ENCODE peak calls at places on chromosomes 5 and 9, in nine cellular contexts. Q is MCF 10A, B is MM.1S, Y is endothelial cell, P is fibroblast of pulmonary artery, M is dorsolateral prefrontal cortex, W is GM12865, L is uterus, T is fibroblast of lung. K is an unnamed sample.

GRCh38 chr5:130720355-130720754 is 444.7 kb downstream of the HINT1 start:
- DNase-seq in Q (peak; percentile 88), B (no peak), Y (no peak), P (peak; percentile 80), M (no peak), W (no peak), L (no peak), T (peak; percentile 36), K (no peak)

GRCh38 chr9:128091144-128091543 is 23.1 kb downstream of the SLC25A25 start:
- DNase-seq in Q (no peak), B (no peak), Y (no peak), P (peak; percentile 92), M (peak; percentile 97), W (no peak), L (peak; percentile 75), T (peak; percentile 92), K (peak; percentile 63)

GRCh38 chr9:3528466-3528865 is 2.7 kb upstream of the RFX3 start:
- DNase-seq in Q (no peak), B (no peak), Y (no peak), P (no peak), M (no peak), W (peak; percentile 91), L (no peak), T (no peak), K (no peak)

GRCh38 chr5:143812085-143812705 is at the start of gene HMHB1:
- DNase-seq in Q (no peak), B (peak; percentile 28), Y (no peak), P (no peak), M (no peak), W (peak; percentile 71), L (no peak), T (no peak), K (no peak)

GRCh38 chr9:110033869-110034268 is 174.1 kb downstream of the C9orf152 start:
- DNase-seq in Q (no peak), B (no peak), Y (no peak), P (peak; percentile 42), M (no peak), W (no peak), L (no peak), T (no peak), K (no peak)

GRCh38 chr9:73532985-73533384 is 381.3 kb downstream of the ANXA1 start:
- DNase-seq in Q (no peak), B (no peak), Y (no peak), P (no peak), M (no peak), W (no peak), L (no peak), T (no peak), K (no peak)

GRCh38 chr5:39599721-39600431 is 175.1 kb upstream of the DAB2 start:
- DNase-seq in Q (peak; percentile 67), B (peak; percentile 44), Y (no peak), P (peak; percentile 76), M (no peak), W (no peak), L (no peak), T (peak; percentile 90), K (no peak)

GRCh38 chr9:129513856-129514496 is 106.9 kb downstream of the C9orf50 start:
- DNase-seq in Q (no peak), B (no peak), Y (no peak), P (no peak), M (no peak), W (no peak), L (no peak), T (no peak), K (no peak)

GRCh38 chr9:124342946-124343485 is 72.2 kb downstream of the PSMB7 start:
- DNase-seq in Q (peak; percentile 90), B (no peak), Y (no peak), P (peak; percentile 79), M (peak; percentile 82), W (no peak), L (peak; percentile 76), T (peak; percentile 93), K (peak; percentile 72)

GRCh38 chr9:88816141-88816540 is 175.1 kb upstream of the S1PR3 start:
- DNase-seq in Q (no peak), B (no peak), Y (no peak), P (peak; percentile 50), M (no peak), W (no peak), L (no peak), T (no peak), K (no peak)

GRCh38 chr9:88812938-88813670 is 178.2 kb upstream of the S1PR3 start:
- DNase-seq in Q (no peak), B (no peak), Y (no peak), P (no peak), M (no peak), W (no peak), L (no peak), T (no peak), K (no peak)

GRCh38 chr9:88816591-88816990 is 174.7 kb upstream of the S1PR3 start:
- DNase-seq in Q (no peak), B (no peak), Y (no peak), P (no peak), M (no peak), W (no peak), L (no peak), T (no peak), K (no peak)

GRCh38 chr9:88813810-88814209 is 177.5 kb upstream of the S1PR3 start:
- DNase-seq in Q (no peak), B (no peak), Y (no peak), P (no peak), M (peak; percentile 46), W (no peak), L (no peak), T (peak; percentile 38), K (no peak)

DNA sequence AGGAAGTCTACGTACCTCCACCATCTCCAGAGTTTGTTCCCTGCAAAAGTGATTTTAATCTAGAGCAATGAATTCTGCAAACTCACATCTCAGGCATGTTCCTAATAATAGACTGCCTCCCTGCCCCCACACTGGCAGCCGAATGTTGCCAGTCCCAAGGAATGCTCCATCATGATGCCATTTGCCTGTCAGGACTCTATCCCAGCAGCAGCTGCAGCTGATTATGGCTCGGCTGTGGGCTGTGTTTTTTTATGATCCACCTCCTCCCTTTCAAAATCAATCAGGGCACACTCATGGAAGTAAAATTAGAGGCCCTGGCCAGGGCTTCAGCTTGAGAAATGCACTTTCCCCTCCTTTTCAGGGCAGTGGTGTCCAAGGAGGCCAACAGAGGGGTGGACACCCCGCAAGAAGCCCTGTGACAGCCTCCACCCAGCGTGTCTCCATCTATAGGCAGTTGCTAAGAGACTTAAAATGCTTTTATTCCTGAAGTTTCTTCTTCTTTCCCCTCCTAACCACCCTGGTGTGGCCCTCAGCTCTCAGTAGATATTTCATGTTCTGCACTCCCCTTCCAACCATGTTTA is 176.7 kb upstream of the S1PR3 start:
- DNase-seq in Q (no peak), B (no peak), Y (no peak), P (peak; percentile 46), M (peak; percentile 80), W (no peak), L (peak; percentile 56), T (peak; percentile 97), K (peak; percentile 70)
- TF ChIP-seq CTCF in Q (no peak), B (no peak), Y (no peak), P (no peak), M (no peak), W (no peak), L (no peak), T (no peak), K (no peak)

GRCh38 chr5:82259172-82259800 is 18.9 kb downstream of the RPS23 start:
- DNase-seq in Q (peak; percentile 25), B (peak; percentile 40), Y (no peak), P (peak; percentile 56), M (no peak), W (no peak), L (no peak), T (peak; percentile 63), K (no peak)
- TF ChIP-seq CTCF in Q (peak; percentile 24), B (peak; percentile 47), Y (no peak), P (peak; percentile 58), M (peak; percentile 53), W (peak; percentile 38), L (peak; percentile 32), T (peak; percentile 28), K (peak; percentile 19)

DNA sequence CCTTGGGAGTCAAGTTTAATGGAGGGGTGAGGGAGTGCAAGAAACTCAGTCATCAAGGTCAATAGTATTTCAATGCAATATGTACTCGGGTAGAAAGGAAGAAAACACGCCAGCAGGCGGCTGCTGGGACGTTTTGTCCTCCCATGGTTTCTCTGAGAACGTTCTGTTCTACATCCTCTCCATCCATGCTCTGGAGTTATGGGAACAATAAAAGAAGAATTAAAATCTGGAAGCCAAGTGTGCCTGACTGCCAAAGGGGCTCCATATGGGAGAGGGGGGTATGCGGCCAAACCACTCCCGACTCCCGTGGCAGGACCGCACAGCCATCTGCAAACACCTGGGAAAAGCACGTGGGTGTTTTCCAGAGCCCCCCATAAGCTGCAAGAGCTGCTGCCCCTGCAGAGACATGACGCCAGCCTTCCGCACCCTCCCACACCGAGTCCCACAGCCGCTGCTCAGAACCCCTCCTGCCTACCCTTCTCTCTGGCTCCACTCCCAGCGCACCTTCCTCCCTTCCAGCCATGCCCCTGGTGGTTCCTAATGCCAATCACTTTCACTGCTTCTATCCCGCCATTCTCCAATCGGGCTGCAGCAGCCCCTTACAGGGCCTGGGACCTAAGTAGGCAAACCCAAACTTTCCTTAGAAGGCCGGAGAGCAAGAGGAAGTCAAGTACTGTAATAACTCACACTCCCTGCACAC is 241.6 kb downstream of the SYK start:
- DNase-seq in Q (no peak), B (no peak), Y (no peak), P (no peak), M (no peak), W (no peak), L (peak; percentile 82), T (no peak), K (no peak)
- TF ChIP-seq CTCF in Q (no peak), B (no peak), Y (no peak), P (no peak), M (no peak), W (no peak), L (peak; percentile 36), T (no peak), K (no peak)

GRCh38 chr5:13218518-13218917 is 726.0 kb downstream of the DNAH5 start:
- DNase-seq in Q (peak; percentile 38), B (peak; percentile 16), Y (peak; percentile 7), P (no peak), M (no peak), W (peak; percentile 2), L (no peak), T (no peak), K (no peak)
- TF ChIP-seq CTCF in Q (peak; percentile 31), B (peak; percentile 23), Y (no peak), P (no peak), M (no peak), W (no peak), L (no peak), T (no peak), K (no peak)

GRCh38 chr5:77693913-77694312 is 55.4 kb upstream of the OTP start:
- DNase-seq in Q (no peak), B (no peak), Y (no peak), P (no peak), M (no peak), W (no peak), L (no peak), T (no peak), K (no peak)
- TF ChIP-seq CTCF in Q (no peak), B (no peak), Y (no peak), P (no peak), M (no peak), W (no peak), L (no peak), T (no peak), K (no peak)